ENCODE peak calls at places on chromosomes 6 and 20, in nine cellular contexts. T, R, N, C, M, B, X, P and F are unnamed samples.

GRCh38 chr6:79302341-79302740 is 67.9 kb upstream of the HMGN3 start:
- DNase-seq in B (no peak), P (no peak), X (no peak), N (no peak), C (no peak), M (peak), R (no peak), T (no peak), F (no peak)

GRCh38 chr20:50513169-50514034 is 3.2 kb downstream of the PTPN1 start:
- DNase-seq in N (no peak), X (no peak), R (peak), C (no peak), T (no peak), B (peak), P (peak), M (no peak), F (no peak)

GRCh38 chr6:137271245-137272183 is 52.3 kb upstream of the IFNGR1 start:
- DNase-seq in T (peak), N (peak), B (peak), C (no peak), M (peak), X (no peak), R (peak), P (peak), F (no peak)

GRCh38 chr6:4775591-4776492 is at the start of gene CDYL:
- DNase-seq in X (peak), M (peak), N (peak), P (peak), B (peak), T (peak), R (peak), C (peak), F (peak)

GRCh38 chr20:50980071-50980681 is 21.6 kb downstream of the MOCS3 start:
- DNase-seq in B (peak), P (peak), T (peak), M (peak), X (no peak), C (no peak), N (no peak), R (peak), F (no peak)

GRCh38 chr20:51738877-51739447 is 29.2 kb downstream of the ATP9A start:
- DNase-seq in N (no peak), P (no peak), X (no peak), R (no peak), C (no peak), M (peak), B (no peak), T (no peak), F (no peak)

GRCh38 chr6:152176219-152176745 is 368.8 kb downstream of the ESR1 start:
- DNase-seq in M (no peak), B (no peak), C (no peak), R (no peak), X (no peak), P (no peak), N (no peak), T (no peak), F (no peak)

GRCh38 chr20:46122071-46122470 is 4.0 kb downstream of the CD40 start:
- DNase-seq in N (no peak), X (peak), R (peak), C (no peak), P (peak), M (no peak), T (peak), B (peak), F (no peak)

GRCh38 chr20:815914-816606 is 17.5 kb upstream of the FAM110A start:
- DNase-seq in R (peak), P (peak), N (peak), T (peak), M (peak), X (peak), C (peak), B (peak), F (peak)

GRCh38 chr20:12700701-12701100 is 308.1 kb upstream of the SPTLC3 start:
- DNase-seq in C (peak), B (no peak), X (no peak), N (no peak), R (no peak), P (no peak), T (no peak), M (no peak), F (no peak)

GRCh38 chr20:62702886-62703852 is 5.5 kb upstream of the NTSR1 start:
- DNase-seq in M (peak), P (peak), C (no peak), R (peak), T (peak), X (no peak), N (no peak), B (peak), F (no peak)

GRCh38 chr20:31573555-31574295 is 31.4 kb upstream of the ID1 start:
- DNase-seq in P (no peak), M (peak), C (no peak), N (peak), T (no peak), B (no peak), X (no peak), R (no peak), F (no peak)

GRCh38 chr6:16338577-16339262 is 100.3 kb downstream of the GMPR start:
- DNase-seq in X (peak), T (peak), M (peak), C (peak), B (peak), R (peak), P (peak), N (no peak), F (peak)

GRCh38 chr20:41137412-41138216 is at the start of gene PLCG1:
- DNase-seq in X (peak), C (peak), M (peak), T (peak), P (peak), B (peak), N (peak), R (peak), F (peak)

GRCh38 chr20:20664795-20665194 is 47.6 kb downstream of the RALGAPA2 start:
- DNase-seq in M (peak), C (no peak), P (no peak), N (peak), R (no peak), B (no peak), X (no peak), T (peak), F (no peak)

GRCh38 chr20:25059487-25059820 is 1.5 kb upstream of the ACSS1 start:
- DNase-seq in P (no peak), T (no peak), C (no peak), R (no peak), B (no peak), N (no peak), M (no peak), X (peak), F (no peak)

GRCh38 chr6:108002365-108003221 is 44.6 kb upstream of the SEC63 start:
- DNase-seq in P (peak), M (peak), N (peak), X (no peak), C (peak), T (peak), B (no peak), R (peak), F (no peak)

GRCh38 chr6:75993236-75994162 is 79.0 kb downstream of the IMPG1 start:
- DNase-seq in B (no peak), T (no peak), N (no peak), P (no peak), M (no peak), C (no peak), X (no peak), R (no peak), F (no peak)

GRCh38 chr6:142950291-142950690 is 5.3 kb upstream of the HIVEP2 start:
- DNase-seq in C (no peak), N (no peak), R (no peak), P (no peak), B (no peak), T (no peak), M (no peak), X (no peak), F (no peak)

GRCh38 chr20:63748356-63749270 is 9.0 kb downstream of the SLC2A4RG start:
- DNase-seq in C (no peak), R (no peak), M (no peak), B (no peak), P (no peak), N (no peak), X (no peak), T (no peak), F (no peak)

GRCh38 chr6:113178349-113178748 is 678.8 kb upstream of the MARCKS start:
- DNase-seq in N (no peak), X (no peak), R (no peak), T (no peak), M (no peak), P (peak), C (no peak), B (no peak), F (no peak)

GRCh38 chr20:63136296-63136695 is 79.6 kb downstream of the YTHDF1 start:
- DNase-seq in R (no peak), T (no peak), X (no peak), M (no peak), C (peak), P (no peak), N (no peak), B (no peak), F (peak)

GRCh38 chr6:144314003-144314485 is 28.9 kb downstream of the UTRN start:
- DNase-seq in M (peak), B (no peak), T (peak), P (peak), N (peak), R (peak), C (peak), X (peak), F (peak)

GRCh38 chr6:45265246-45265645 is 62.9 kb upstream of the RUNX2 start:
- DNase-seq in P (peak), C (no peak), T (no peak), B (no peak), X (no peak), N (no peak), R (no peak), M (no peak), F (no peak)

GRCh38 chr20:32709528-32710121 is 33.6 kb downstream of the COMMD7 start:
- DNase-seq in X (no peak), B (no peak), N (no peak), R (peak), T (no peak), C (no peak), M (no peak), P (peak), F (no peak)

GRCh38 chr6:156825475-156825874 is 48.3 kb downstream of the ARID1B start:
- DNase-seq in P (no peak), R (no peak), M (no peak), C (no peak), T (no peak), N (no peak), B (no peak), X (no peak), F (no peak)

GRCh38 chr6:126824226-126824625 is 294.2 kb upstream of the RSPO3 start:
- DNase-seq in M (no peak), B (peak), X (no peak), P (no peak), R (peak), C (no peak), N (no peak), T (no peak), F (no peak)

GRCh38 chr20:16922834-16923233 is 174.7 kb downstream of the OTOR start:
- DNase-seq in R (peak), C (no peak), P (peak), X (no peak), N (peak), T (peak), B (peak), M (no peak), F (no peak)

GRCh38 chr20:33075281-33075680 is 4.2 kb upstream of the BPIFB4 start:
- DNase-seq in C (no peak), T (no peak), X (no peak), N (no peak), B (no peak), P (no peak), R (no peak), M (no peak), F (no peak)

GRCh38 chr6:30555428-30556005 is 772 bp downstream of the GNL1 start:
- DNase-seq in T (peak), M (peak), X (peak), R (no peak), C (peak), P (peak), N (peak), B (peak), F (peak)

GRCh38 chr6:128235556-128235955 is 284.8 kb downstream of the PTPRK start:
- DNase-seq in P (no peak), X (no peak), M (no peak), C (no peak), B (no peak), T (peak), R (peak), N (no peak), F (no peak)

GRCh38 chr6:38508894-38509293 is 130.8 kb downstream of the BTBD9 start:
- DNase-seq in C (no peak), P (peak), X (no peak), B (peak), M (no peak), R (no peak), T (peak), N (peak), F (no peak)

GRCh38 chr20:22924036-22924737 is 110.9 kb upstream of the SSTR4 start:
- DNase-seq in M (no peak), C (no peak), B (no peak), P (no peak), N (no peak), X (no peak), T (no peak), R (no peak), F (no peak)

GRCh38 chr20:46757135-46757534 is 47.7 kb downstream of the SLC2A10 start:
- DNase-seq in N (no peak), P (no peak), X (no peak), B (no peak), M (no peak), R (no peak), T (no peak), C (no peak), F (no peak)

GRCh38 chr20:54002056-54002575 is 68.3 kb downstream of the BCAS1 start:
- DNase-seq in B (no peak), M (no peak), P (no peak), C (no peak), N (no peak), X (no peak), T (no peak), R (no peak), F (no peak)